ENCODE peak calls at places on chromosome 15, in eight cellular contexts. One of them, this sample, is unnamed.

GRCh38 chr15:85316244-85316934 is 64.0 kb upstream of the AKAP13 start:
- DNase-seq in upper lobe of left lung: no peak
- DNase-seq in GM12878: no peak
- DNase-seq in sigmoid colon: no peak
- DNase-seq in HepG2: peak
- DNase-seq in stomach: no peak
- DNase-seq in esophagus muscularis mucosa: no peak
- DNase-seq in H1: peak
- DNase-seq in this sample: no peak

GRCh38 chr15:87941606-87942005 is 314.9 kb downstream of the NTRK3 start:
- DNase-seq in upper lobe of left lung: no peak
- DNase-seq in GM12878: no peak
- DNase-seq in sigmoid colon: no peak
- DNase-seq in HepG2: no peak
- DNase-seq in stomach: no peak
- DNase-seq in esophagus muscularis mucosa: no peak
- DNase-seq in H1: no peak
- DNase-seq in this sample: no peak

GRCh38 chr15:29860872-29861271 is 38.6 kb upstream of the TJP1 start:
- DNase-seq in upper lobe of left lung: no peak
- DNase-seq in GM12878: no peak
- DNase-seq in sigmoid colon: no peak
- DNase-seq in HepG2: no peak
- DNase-seq in stomach: no peak
- DNase-seq in esophagus muscularis mucosa: no peak
- DNase-seq in H1: no peak
- DNase-seq in this sample: no peak

GRCh38 chr15:77029166-77030041 is 34.5 kb downstream of the PSTPIP1 start:
- DNase-seq in upper lobe of left lung: no peak
- DNase-seq in GM12878: no peak
- DNase-seq in sigmoid colon: peak
- DNase-seq in HepG2: no peak
- DNase-seq in stomach: peak
- DNase-seq in esophagus muscularis mucosa: no peak
- DNase-seq in H1: peak
- DNase-seq in this sample: peak

GRCh38 chr15:43189296-43189695 is 4.1 kb downstream of the CCNDBP1 start:
- DNase-seq in upper lobe of left lung: no peak
- DNase-seq in GM12878: no peak
- DNase-seq in sigmoid colon: no peak
- DNase-seq in HepG2: no peak
- DNase-seq in stomach: no peak
- DNase-seq in esophagus muscularis mucosa: no peak
- DNase-seq in H1: no peak
- DNase-seq in this sample: no peak

GRCh38 chr15:85045615-85046014 is 64.0 kb downstream of the PDE8A start:
- DNase-seq in upper lobe of left lung: no peak
- DNase-seq in GM12878: no peak
- DNase-seq in sigmoid colon: no peak
- DNase-seq in HepG2: no peak
- DNase-seq in stomach: no peak
- DNase-seq in esophagus muscularis mucosa: no peak
- DNase-seq in H1: no peak
- DNase-seq in this sample: no peak

GRCh38 chr15:64614519-64614918 is 154.1 kb downstream of the ZNF609 start:
- DNase-seq in upper lobe of left lung: no peak
- DNase-seq in GM12878: no peak
- DNase-seq in sigmoid colon: no peak
- DNase-seq in HepG2: no peak
- DNase-seq in stomach: no peak
- DNase-seq in esophagus muscularis mucosa: no peak
- DNase-seq in H1: no peak
- DNase-seq in this sample: no peak

GRCh38 chr15:41892621-41893421 is 1.0 kb downstream of the SPTBN5 start:
- DNase-seq in upper lobe of left lung: peak
- DNase-seq in GM12878: no peak
- DNase-seq in sigmoid colon: no peak
- DNase-seq in HepG2: no peak
- DNase-seq in stomach: peak
- DNase-seq in esophagus muscularis mucosa: no peak
- DNase-seq in H1: peak
- DNase-seq in this sample: peak

GRCh38 chr15:65212097-65212496 is 824 bp upstream of the CILP start:
- DNase-seq in upper lobe of left lung: no peak
- DNase-seq in GM12878: no peak
- DNase-seq in sigmoid colon: peak
- DNase-seq in HepG2: peak
- DNase-seq in stomach: no peak
- DNase-seq in esophagus muscularis mucosa: no peak
- DNase-seq in H1: peak
- DNase-seq in this sample: no peak

GRCh38 chr15:47358876-47359275 is 358.4 kb upstream of the SEMA6D start:
- DNase-seq in upper lobe of left lung: no peak
- DNase-seq in GM12878: no peak
- DNase-seq in sigmoid colon: no peak
- DNase-seq in HepG2: no peak
- DNase-seq in stomach: no peak
- DNase-seq in esophagus muscularis mucosa: no peak
- DNase-seq in H1: no peak
- DNase-seq in this sample: no peak

DNA sequence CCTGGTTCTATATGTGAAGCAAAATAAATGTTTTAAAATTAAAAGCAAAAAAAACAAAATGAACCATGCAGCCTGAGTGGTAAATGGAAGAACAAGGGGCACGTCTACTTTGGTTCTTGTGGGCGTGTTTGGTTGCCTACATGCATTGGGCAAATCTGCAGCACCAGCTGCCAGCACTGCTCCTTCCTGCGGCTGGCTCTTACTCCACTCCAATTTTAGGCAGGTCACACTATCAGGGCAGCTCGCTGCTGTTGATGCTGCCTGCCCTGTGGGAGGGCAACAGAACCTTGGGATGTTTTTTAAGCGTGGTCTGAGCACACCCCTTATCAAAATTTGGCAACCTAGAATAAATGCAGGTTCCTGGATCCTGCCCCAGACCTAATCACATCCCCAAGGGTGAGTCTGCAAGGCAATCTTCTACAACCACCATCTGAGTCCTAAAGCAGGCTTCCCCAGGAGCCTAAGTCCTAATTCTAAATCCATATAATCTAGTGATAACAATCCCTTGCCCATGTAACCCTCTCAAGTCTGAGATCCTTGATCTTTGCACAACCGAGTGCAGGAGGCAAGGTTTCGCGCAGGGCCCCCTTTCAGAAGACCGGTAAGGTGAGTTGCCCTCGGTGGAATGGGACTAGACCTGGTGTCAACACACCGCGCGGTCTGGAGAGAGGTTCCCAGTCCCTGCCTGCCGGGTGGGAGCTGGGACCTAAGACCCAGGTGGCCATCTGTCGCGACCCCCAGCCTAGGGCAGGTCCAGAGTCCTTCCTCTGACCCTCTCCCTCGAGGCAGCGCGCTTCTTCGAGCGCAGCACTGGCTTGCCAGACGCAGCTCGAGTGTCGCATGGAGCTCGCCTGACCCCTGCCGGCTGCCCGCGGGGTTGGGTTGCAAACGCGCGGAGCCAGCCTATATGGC is 15.9 kb downstream of the IVD start:
- DNase-seq in upper lobe of left lung: peak
- DNase-seq in GM12878: no peak
- DNase-seq in sigmoid colon: peak
- DNase-seq in HepG2: peak
- DNase-seq in stomach: peak
- DNase-seq in esophagus muscularis mucosa: no peak
- DNase-seq in H1: peak
- DNase-seq in this sample: peak
- TF ChIP-seq EP300 in upper lobe of left lung: no peak
- TF ChIP-seq EP300 in GM12878: no peak
- TF ChIP-seq EP300 in sigmoid colon: no peak
- TF ChIP-seq EP300 in HepG2: no peak
- TF ChIP-seq EP300 in stomach: no peak
- TF ChIP-seq EP300 in esophagus muscularis mucosa: no peak
- TF ChIP-seq EP300 in H1: no peak
- TF ChIP-seq EP300 in this sample: no peak

DNA sequence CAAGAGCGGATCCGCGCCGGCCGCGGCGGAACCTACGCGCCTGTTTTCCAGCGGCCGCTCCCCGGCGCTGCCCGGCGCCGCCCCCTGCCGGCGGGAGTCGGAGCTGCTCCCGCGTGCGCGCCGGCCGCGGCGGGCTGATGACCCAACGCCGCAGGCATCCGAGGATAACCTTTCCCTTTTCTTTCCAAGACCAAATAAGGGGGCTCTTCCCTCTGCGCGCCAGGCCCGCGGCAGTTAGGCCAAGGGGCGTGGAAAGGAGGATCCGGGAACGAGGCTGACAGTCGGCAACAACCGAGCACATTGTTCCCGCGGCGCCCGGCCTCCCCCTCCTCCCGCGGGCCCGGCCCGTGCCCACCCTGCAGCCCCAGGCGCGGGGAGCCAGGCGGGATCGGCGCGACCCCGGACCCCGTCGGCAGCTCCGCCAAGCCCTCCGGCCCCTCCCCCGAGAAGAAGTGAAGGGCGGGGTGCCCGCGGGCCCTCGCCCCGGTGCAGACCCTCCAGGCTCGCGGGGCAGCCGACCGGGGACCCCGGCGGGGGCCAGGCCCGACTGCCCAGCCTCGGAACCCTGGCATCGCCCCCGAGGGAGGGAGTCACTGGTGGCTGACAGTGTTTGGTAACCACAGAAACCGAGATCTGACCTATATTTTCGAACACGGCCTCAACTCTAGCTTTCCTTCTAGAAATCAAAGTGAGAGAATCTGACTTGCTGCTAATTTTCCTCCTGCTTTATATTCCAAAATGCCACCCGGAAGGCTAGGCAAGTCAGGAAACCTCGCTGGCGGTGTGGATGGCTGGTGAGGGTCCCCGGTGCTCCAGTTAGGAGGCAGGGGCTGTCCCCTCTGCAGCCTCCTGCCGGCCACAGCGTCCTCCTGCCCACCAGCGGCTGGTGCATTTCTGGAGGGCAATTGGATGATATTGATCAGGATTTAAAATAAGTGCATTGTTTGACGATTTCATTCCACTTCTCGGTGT is 45.6 kb upstream of the SYNM start:
- DNase-seq in upper lobe of left lung: peak
- DNase-seq in GM12878: no peak
- DNase-seq in sigmoid colon: peak
- DNase-seq in HepG2: peak
- DNase-seq in stomach: peak
- DNase-seq in esophagus muscularis mucosa: peak
- DNase-seq in H1: peak
- DNase-seq in this sample: peak
- TF ChIP-seq POLR2A in upper lobe of left lung: no peak
- TF ChIP-seq POLR2A in GM12878: no peak
- TF ChIP-seq POLR2A in sigmoid colon: no peak
- TF ChIP-seq POLR2A in HepG2: no peak
- TF ChIP-seq POLR2A in stomach: no peak
- TF ChIP-seq POLR2A in esophagus muscularis mucosa: no peak
- TF ChIP-seq POLR2A in H1: peak
- TF ChIP-seq POLR2A in this sample: no peak

GRCh38 chr15:45634442-45635190 is at the start of gene SQOR:
- DNase-seq in upper lobe of left lung: peak
- DNase-seq in GM12878: peak
- DNase-seq in sigmoid colon: peak
- DNase-seq in HepG2: peak
- DNase-seq in stomach: peak
- DNase-seq in esophagus muscularis mucosa: peak
- DNase-seq in H1: peak
- DNase-seq in this sample: peak

GRCh38 chr15:45635763-45636292 is 999 bp downstream of the SQOR start:
- DNase-seq in upper lobe of left lung: no peak
- DNase-seq in GM12878: no peak
- DNase-seq in sigmoid colon: no peak
- DNase-seq in HepG2: no peak
- DNase-seq in stomach: no peak
- DNase-seq in esophagus muscularis mucosa: no peak
- DNase-seq in H1: no peak
- DNase-seq in this sample: no peak

GRCh38 chr15:45638641-45639040 is 3.8 kb downstream of the SQOR start:
- DNase-seq in upper lobe of left lung: no peak
- DNase-seq in GM12878: no peak
- DNase-seq in sigmoid colon: no peak
- DNase-seq in HepG2: no peak
- DNase-seq in stomach: no peak
- DNase-seq in esophagus muscularis mucosa: no peak
- DNase-seq in H1: no peak
- DNase-seq in this sample: no peak

GRCh38 chr15:45635191-45635638 is 386 bp downstream of the SQOR start:
- DNase-seq in upper lobe of left lung: peak
- DNase-seq in GM12878: no peak
- DNase-seq in sigmoid colon: peak
- DNase-seq in HepG2: peak
- DNase-seq in stomach: peak
- DNase-seq in esophagus muscularis mucosa: peak
- DNase-seq in H1: no peak
- DNase-seq in this sample: peak

GRCh38 chr15:45637552-45638033 is 2.8 kb downstream of the SQOR start:
- DNase-seq in upper lobe of left lung: no peak
- DNase-seq in GM12878: peak
- DNase-seq in sigmoid colon: peak
- DNase-seq in HepG2: peak
- DNase-seq in stomach: peak
- DNase-seq in esophagus muscularis mucosa: no peak
- DNase-seq in H1: no peak
- DNase-seq in this sample: peak
- TF ChIP-seq POLR2AphosphoS5 in upper lobe of left lung: peak
- TF ChIP-seq POLR2AphosphoS5 in GM12878: peak
- TF ChIP-seq POLR2AphosphoS5 in sigmoid colon: peak
- TF ChIP-seq POLR2AphosphoS5 in HepG2: no peak
- TF ChIP-seq POLR2AphosphoS5 in stomach: peak
- TF ChIP-seq POLR2AphosphoS5 in esophagus muscularis mucosa: peak
- TF ChIP-seq POLR2AphosphoS5 in H1: no peak
- TF ChIP-seq POLR2AphosphoS5 in this sample: peak

GRCh38 chr15:69628256-69629093 is 175.9 kb downstream of the RPLP1 start:
- DNase-seq in upper lobe of left lung: no peak
- DNase-seq in GM12878: no peak
- DNase-seq in sigmoid colon: no peak
- DNase-seq in HepG2: no peak
- DNase-seq in stomach: no peak
- DNase-seq in esophagus muscularis mucosa: peak
- DNase-seq in H1: no peak
- DNase-seq in this sample: no peak

GRCh38 chr15:69631005-69631404 is 178.4 kb downstream of the RPLP1 start:
- DNase-seq in upper lobe of left lung: no peak
- DNase-seq in GM12878: no peak
- DNase-seq in sigmoid colon: no peak
- DNase-seq in HepG2: no peak
- DNase-seq in stomach: no peak
- DNase-seq in esophagus muscularis mucosa: peak
- DNase-seq in H1: no peak
- DNase-seq in this sample: no peak

GRCh38 chr15:69629631-69630161 is 177.1 kb downstream of the RPLP1 start:
- DNase-seq in upper lobe of left lung: peak
- DNase-seq in GM12878: no peak
- DNase-seq in sigmoid colon: no peak
- DNase-seq in HepG2: no peak
- DNase-seq in stomach: no peak
- DNase-seq in esophagus muscularis mucosa: peak
- DNase-seq in H1: no peak
- DNase-seq in this sample: no peak

GRCh38 chr15:69634860-69635259 is 182.2 kb downstream of the RPLP1 start:
- DNase-seq in upper lobe of left lung: no peak
- DNase-seq in GM12878: no peak
- DNase-seq in sigmoid colon: no peak
- DNase-seq in HepG2: no peak
- DNase-seq in stomach: no peak
- DNase-seq in esophagus muscularis mucosa: peak
- DNase-seq in H1: no peak
- DNase-seq in this sample: no peak

GRCh38 chr15:69631978-69632377 is 179.4 kb downstream of the RPLP1 start:
- DNase-seq in upper lobe of left lung: no peak
- DNase-seq in GM12878: no peak
- DNase-seq in sigmoid colon: no peak
- DNase-seq in HepG2: no peak
- DNase-seq in stomach: no peak
- DNase-seq in esophagus muscularis mucosa: no peak
- DNase-seq in H1: no peak
- DNase-seq in this sample: no peak
- TF ChIP-seq EP300 in upper lobe of left lung: no peak
- TF ChIP-seq EP300 in GM12878: no peak
- TF ChIP-seq EP300 in sigmoid colon: no peak
- TF ChIP-seq EP300 in HepG2: no peak
- TF ChIP-seq EP300 in stomach: no peak
- TF ChIP-seq EP300 in esophagus muscularis mucosa: no peak
- TF ChIP-seq EP300 in H1: no peak
- TF ChIP-seq EP300 in this sample: no peak